ENCODE peak calls at places on chromosomes 16 and 17, in four cellular contexts. J is GM12878, C is IMR-90, W is H1. L is an unnamed sample.

GRCh38 chr17:81009124-81009523 is 17.5 kb downstream of the CHMP6 start:
- DNase-seq in J (no peak), C (no peak), W (no peak), L (no peak)

GRCh38 chr17:2024572-2025219 is 438 bp downstream of the RTN4RL1 start:
- DNase-seq in J (no peak), C (no peak), W (no peak), L (peak; percentile 44)

GRCh38 chr17:39612291-39612894 is 4.7 kb upstream of the NEUROD2 start:
- DNase-seq in J (no peak), C (no peak), W (no peak), L (no peak)

GRCh38 chr17:16942141-16943031 is 29.5 kb downstream of the TNFRSF13B start:
- DNase-seq in J (no peak), C (peak; percentile 8), W (no peak), L (peak; percentile 22)

GRCh38 chr17:60102632-60103047 is 23.9 kb upstream of the HEATR6 start:
- DNase-seq in J (no peak), C (peak; percentile 79), W (no peak), L (peak; percentile 41)

GRCh38 chr16:72311426-72311825 is 139.5 kb upstream of the PMFBP1 start:
- DNase-seq in J (no peak), C (peak; percentile 13), W (no peak), L (no peak)

GRCh38 chr16:4882633-4883285 is 35.5 kb downstream of the UBN1 start:
- DNase-seq in J (no peak), C (peak; percentile 80), W (no peak), L (no peak)

GRCh38 chr16:68732068-68732680 is 4.9 kb upstream of the CDH1 start:
- DNase-seq in J (no peak), C (no peak), W (no peak), L (peak; percentile 64)

GRCh38 chr16:75928295-75928694 is 202.0 kb upstream of the CPHXL start:
- DNase-seq in J (no peak), C (peak; percentile 75), W (no peak), L (no peak)

GRCh38 chr16:85987750-85988078 is 88.8 kb downstream of the IRF8 start:
- DNase-seq in J (no peak), C (no peak), W (no peak), L (no peak)

GRCh38 chr17:63516910-63517824 is 6.0 kb upstream of the KCNH6 start:
- DNase-seq in J (peak; percentile 19), C (peak; percentile 86), W (no peak), L (peak; percentile 55)

GRCh38 chr16:83792391-83792790 is 15.4 kb upstream of the HSBP1 start:
- DNase-seq in J (no peak), C (no peak), W (no peak), L (no peak)

GRCh38 chr17:36918260-36918691 is 19.0 kb upstream of the LHX1 start:
- DNase-seq in J (no peak), C (peak; percentile 53), W (no peak), L (no peak)

GRCh38 chr17:79950711-79951110 is 85.0 kb downstream of the TBC1D16 start:
- DNase-seq in J (no peak), C (no peak), W (no peak), L (no peak)

GRCh38 chr17:41418116-41418860 is 6.1 kb downstream of the KRT37 start:
- DNase-seq in J (no peak), C (no peak), W (no peak), L (no peak)

GRCh38 chr17:47254403-47254943 is 846 bp downstream of the ITGB3 start:
- DNase-seq in J (no peak), C (no peak), W (no peak), L (no peak)

GRCh38 chr17:38562215-38562569 is 43.6 kb downstream of the SRCIN1 start:
- DNase-seq in J (no peak), C (no peak), W (no peak), L (no peak)

GRCh38 chr17:46178550-46179198 is 14.6 kb downstream of the KANSL1 start:
- DNase-seq in J (no peak), C (peak; percentile 44), W (no peak), L (no peak)

GRCh38 chr17:40180694-40181093 is 3.4 kb downstream of the RAPGEFL1 start:
- DNase-seq in J (no peak), C (no peak), W (no peak), L (no peak)

GRCh38 chr16:21563676-21564075 is 35.7 kb upstream of the METTL9 start:
- DNase-seq in J (no peak), C (no peak), W (no peak), L (no peak)

GRCh38 chr16:55710466-55710865 is 54.7 kb downstream of the SLC6A2 start:
- DNase-seq in J (no peak), C (no peak), W (no peak), L (no peak)

GRCh38 chr17:81976332-81977210 is 858 bp upstream of the ASPSCR1 start:
- DNase-seq in J (no peak), C (no peak), W (no peak), L (no peak)

GRCh38 chr16:58338205-58338604 is 43.4 kb upstream of the PRSS54 start:
- DNase-seq in J (no peak), C (no peak), W (no peak), L (no peak)

GRCh38 chr17:17516315-17516930 is 20.2 kb upstream of the RASD1 start:
- DNase-seq in J (no peak), C (no peak), W (no peak), L (no peak)

GRCh38 chr17:7711356-7711755 is 6.2 kb upstream of the DNAH2 start:
- DNase-seq in J (no peak), C (no peak), W (no peak), L (peak; percentile 54)

GRCh38 chr17:71632328-71632727 is 488.5 kb upstream of the SOX9 start:
- DNase-seq in J (no peak), C (peak; percentile 41), W (no peak), L (peak; percentile 26)

GRCh38 chr16:55046146-55046460 is 115.4 kb downstream of the IRX5 start:
- DNase-seq in J (no peak), C (no peak), W (no peak), L (no peak)

GRCh38 chr16:65070831-65071230 is 51.0 kb downstream of the CDH11 start:
- DNase-seq in J (no peak), C (peak; percentile 99), W (peak; percentile 27), L (peak; percentile 87)

GRCh38 chr17:59513934-59514841 is 51.2 kb upstream of the DHX40 start:
- DNase-seq in J (no peak), C (peak; percentile 45), W (no peak), L (peak; percentile 83)

GRCh38 chr17:50817838-50818237 is 17.5 kb upstream of the WFIKKN2 start:
- DNase-seq in J (no peak), C (no peak), W (peak; percentile 15), L (peak; percentile 51)

GRCh38 chr16:83433201-83433600 is 374.6 kb upstream of the HSBP1 start:
- DNase-seq in J (no peak), C (no peak), W (no peak), L (no peak)

GRCh38 chr17:58381124-58381838 is 29.3 kb upstream of the SUPT4H1 start:
- DNase-seq in J (no peak), C (no peak), W (no peak), L (peak; percentile 35)

GRCh38 chr17:64216385-64217248 is 46.4 kb downstream of the TEX2 start:
- DNase-seq in J (peak; percentile 26), C (peak; percentile 32), W (no peak), L (no peak)

GRCh38 chr17:45342306-45342705 is 25.5 kb upstream of the MAP3K14 start:
- DNase-seq in J (no peak), C (no peak), W (no peak), L (no peak)

GRCh38 chr16:85754403-85754802 is 3.5 kb upstream of the C16orf74 start:
- DNase-seq in J (no peak), C (no peak), W (no peak), L (no peak)

GRCh38 chr16:53784312-53784711 is 80.4 kb downstream of the FTO start:
- DNase-seq in J (no peak), C (no peak), W (no peak), L (no peak)

GRCh38 chr16:75256059-75256870 is 4.8 kb upstream of the BCAR1 start:
- DNase-seq in J (no peak), C (no peak), W (no peak), L (no peak)

GRCh38 chr17:68239967-68240366 is 7.9 kb upstream of the AMZ2 start:
- DNase-seq in J (no peak), C (no peak), W (no peak), L (no peak)

GRCh38 chr17:68238488-68238887 is 9.4 kb upstream of the AMZ2 start:
- DNase-seq in J (no peak), C (no peak), W (no peak), L (no peak)

DNA sequence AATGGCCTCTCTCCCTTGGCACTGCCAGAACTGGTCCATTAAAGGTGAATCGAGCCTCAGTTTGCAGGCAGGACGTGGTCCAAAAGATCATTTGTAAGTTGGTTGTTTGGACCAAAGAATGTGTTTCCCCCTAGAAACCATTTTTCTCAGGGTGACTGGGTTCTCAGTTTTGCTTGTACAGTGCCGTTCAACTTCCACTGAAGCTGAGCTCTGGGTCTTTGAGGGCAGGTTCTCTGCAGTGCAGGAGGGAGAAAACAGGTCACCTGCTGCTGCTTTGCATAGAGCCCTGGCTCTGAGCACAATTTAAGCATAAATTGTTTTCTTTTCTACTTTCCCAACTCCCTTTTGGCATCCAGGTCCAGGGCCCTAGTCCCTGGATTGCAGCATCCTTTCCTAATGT is 8.9 kb upstream of the AMZ2 start:
- DNase-seq in J (no peak), C (no peak), W (no peak), L (no peak)
- TF ChIP-seq RFX5 in J (no peak), C (no peak), W (no peak), L (no peak)

GRCh38 chr17:77392376-77393273 is 251.9 kb downstream of the SEC14L1 start:
- DNase-seq in J (no peak), C (no peak), W (peak; percentile 33), L (peak; percentile 89)
- TF ChIP-seq POLR2A in J (no peak), C (no peak), W (no peak), L (no peak)

GRCh38 chr17:53822764-53823163 is at the start of gene KIF2B:
- DNase-seq in J (no peak), C (no peak), W (no peak), L (no peak)
- TF ChIP-seq RFX5 in J (no peak), C (no peak), W (no peak), L (no peak)

GRCh38 chr17:44211281-44212265 is 7.9 kb downstream of the UBTF start:
- DNase-seq in J (no peak), C (no peak), W (no peak), L (no peak)

GRCh38 chr17:44214230-44214494 is 5.3 kb downstream of the UBTF start:
- DNase-seq in J (no peak), C (no peak), W (no peak), L (no peak)

GRCh38 chr17:44214896-44215295 is 4.6 kb downstream of the UBTF start:
- DNase-seq in J (no peak), C (no peak), W (no peak), L (no peak)

GRCh38 chr17:44212507-44213402 is 6.7 kb downstream of the UBTF start:
- DNase-seq in J (no peak), C (no peak), W (no peak), L (no peak)

GRCh38 chr17:44213403-44214229 is 5.9 kb downstream of the UBTF start:
- DNase-seq in J (no peak), C (no peak), W (no peak), L (no peak)
- TF ChIP-seq POLR2A in J (peak; percentile 69), C (no peak), W (peak; percentile 19), L (no peak)

L was measured in A549.